ENCODE peak calls at places on chromosomes 16 and 17, in seven cellular contexts. One of them, this sample, is unnamed.

GRCh38 chr17:41975099-41976083 is 8.8 kb downstream of the CNP start:
- DNase-seq in T-cell: no peak
- DNase-seq in D341Med: no peak
- DNase-seq in cardiac fibroblast: no peak
- DNase-seq in A549: no peak
- DNase-seq in GM10248: no peak
- DNase-seq in tibial artery: peak
- DNase-seq in this sample: no peak

GRCh38 chr17:80285237-80285920 is 24.7 kb downstream of the RNF213 start:
- DNase-seq in T-cell: no peak
- DNase-seq in D341Med: no peak
- DNase-seq in cardiac fibroblast: no peak
- DNase-seq in A549: no peak
- DNase-seq in GM10248: no peak
- DNase-seq in tibial artery: no peak
- DNase-seq in this sample: no peak

GRCh38 chr17:27892542-27892865 is 661 bp downstream of the LYRM9 start:
- DNase-seq in T-cell: no peak
- DNase-seq in D341Med: no peak
- DNase-seq in cardiac fibroblast: no peak
- DNase-seq in A549: no peak
- DNase-seq in GM10248: no peak
- DNase-seq in tibial artery: no peak
- DNase-seq in this sample: no peak

GRCh38 chr16:18800674-18801196 is 614 bp downstream of the ARL6IP1 start:
- DNase-seq in T-cell: no peak
- DNase-seq in D341Med: no peak
- DNase-seq in cardiac fibroblast: peak
- DNase-seq in A549: no peak
- DNase-seq in GM10248: peak
- DNase-seq in tibial artery: no peak
- DNase-seq in this sample: no peak

GRCh38 chr16:24610421-24610765 is 71.0 kb downstream of the RBBP6 start:
- DNase-seq in T-cell: no peak
- DNase-seq in D341Med: no peak
- DNase-seq in cardiac fibroblast: peak
- DNase-seq in A549: no peak
- DNase-seq in GM10248: no peak
- DNase-seq in tibial artery: no peak
- DNase-seq in this sample: no peak

GRCh38 chr16:78789556-78789955 is 690.1 kb downstream of the WWOX start:
- DNase-seq in T-cell: no peak
- DNase-seq in D341Med: no peak
- DNase-seq in cardiac fibroblast: no peak
- DNase-seq in A549: no peak
- DNase-seq in GM10248: no peak
- DNase-seq in tibial artery: no peak
- DNase-seq in this sample: no peak

GRCh38 chr17:73654241-73654640 is 10.0 kb upstream of the SDK2 start:
- DNase-seq in T-cell: no peak
- DNase-seq in D341Med: no peak
- DNase-seq in cardiac fibroblast: no peak
- DNase-seq in A549: no peak
- DNase-seq in GM10248: no peak
- DNase-seq in tibial artery: no peak
- DNase-seq in this sample: no peak

GRCh38 chr17:18038149-18038850 is 668 bp downstream of the ATPAF2 start:
- DNase-seq in T-cell: no peak
- DNase-seq in D341Med: no peak
- DNase-seq in cardiac fibroblast: no peak
- DNase-seq in A549: no peak
- DNase-seq in GM10248: peak
- DNase-seq in tibial artery: no peak
- DNase-seq in this sample: no peak

GRCh38 chr17:68346448-68346847 is 55.2 kb downstream of the ARSG start:
- DNase-seq in T-cell: peak
- DNase-seq in D341Med: no peak
- DNase-seq in cardiac fibroblast: no peak
- DNase-seq in A549: no peak
- DNase-seq in GM10248: peak
- DNase-seq in tibial artery: no peak
- DNase-seq in this sample: no peak

GRCh38 chr17:58249270-58250133 is 11.1 kb downstream of the LPO start:
- DNase-seq in T-cell: peak
- DNase-seq in D341Med: peak
- DNase-seq in cardiac fibroblast: peak
- DNase-seq in A549: peak
- DNase-seq in GM10248: peak
- DNase-seq in tibial artery: no peak
- DNase-seq in this sample: peak

GRCh38 chr17:43906951-43907424 is 348 bp downstream of the MPP2 start:
- DNase-seq in T-cell: peak
- DNase-seq in D341Med: no peak
- DNase-seq in cardiac fibroblast: no peak
- DNase-seq in A549: no peak
- DNase-seq in GM10248: no peak
- DNase-seq in tibial artery: no peak
- DNase-seq in this sample: no peak

GRCh38 chr17:80109066-80109618 is 7.8 kb downstream of the GAA start:
- DNase-seq in T-cell: no peak
- DNase-seq in D341Med: no peak
- DNase-seq in cardiac fibroblast: no peak
- DNase-seq in A549: no peak
- DNase-seq in GM10248: no peak
- DNase-seq in tibial artery: peak
- DNase-seq in this sample: no peak

GRCh38 chr16:85529489-85530369 is 83.4 kb upstream of the GSE1 start:
- DNase-seq in T-cell: no peak
- DNase-seq in D341Med: no peak
- DNase-seq in cardiac fibroblast: no peak
- DNase-seq in A549: no peak
- DNase-seq in GM10248: no peak
- DNase-seq in tibial artery: no peak
- DNase-seq in this sample: no peak

GRCh38 chr17:79437081-79437480 is 173.8 kb downstream of the RBFOX3 start:
- DNase-seq in T-cell: no peak
- DNase-seq in D341Med: no peak
- DNase-seq in cardiac fibroblast: no peak
- DNase-seq in A549: no peak
- DNase-seq in GM10248: no peak
- DNase-seq in tibial artery: no peak
- DNase-seq in this sample: no peak

GRCh38 chr16:12509121-12509520 is 294.6 kb downstream of the CPPED1 start:
- DNase-seq in T-cell: no peak
- DNase-seq in D341Med: no peak
- DNase-seq in cardiac fibroblast: no peak
- DNase-seq in A549: no peak
- DNase-seq in GM10248: no peak
- DNase-seq in tibial artery: no peak
- DNase-seq in this sample: no peak

GRCh38 chr17:30677550-30678254 is 146.8 kb downstream of the CRLF3 start:
- DNase-seq in T-cell: no peak
- DNase-seq in D341Med: no peak
- DNase-seq in cardiac fibroblast: no peak
- DNase-seq in A549: no peak
- DNase-seq in GM10248: no peak
- DNase-seq in tibial artery: no peak
- DNase-seq in this sample: no peak

GRCh38 chr17:62995377-62995885 is 29.4 kb downstream of the TANC2 start:
- DNase-seq in T-cell: no peak
- DNase-seq in D341Med: peak
- DNase-seq in cardiac fibroblast: peak
- DNase-seq in A549: peak
- DNase-seq in GM10248: peak
- DNase-seq in tibial artery: no peak
- DNase-seq in this sample: no peak

GRCh38 chr17:76383645-76384221 is 676 bp upstream of the SPHK1 start:
- DNase-seq in T-cell: peak
- DNase-seq in D341Med: peak
- DNase-seq in cardiac fibroblast: peak
- DNase-seq in A549: peak
- DNase-seq in GM10248: peak
- DNase-seq in tibial artery: no peak
- DNase-seq in this sample: peak

GRCh38 chr16:85614338-85615013 is 1.4 kb downstream of the GSE1 start:
- DNase-seq in T-cell: no peak
- DNase-seq in D341Med: no peak
- DNase-seq in cardiac fibroblast: no peak
- DNase-seq in A549: peak
- DNase-seq in GM10248: no peak
- DNase-seq in tibial artery: no peak
- DNase-seq in this sample: no peak

GRCh38 chr17:67441052-67441738 is 64.1 kb downstream of the PITPNC1 start:
- DNase-seq in T-cell: peak
- DNase-seq in D341Med: no peak
- DNase-seq in cardiac fibroblast: peak
- DNase-seq in A549: peak
- DNase-seq in GM10248: peak
- DNase-seq in tibial artery: no peak
- DNase-seq in this sample: no peak

GRCh38 chr16:83233153-83233552 is 574.6 kb upstream of the HSBP1 start:
- DNase-seq in T-cell: no peak
- DNase-seq in D341Med: no peak
- DNase-seq in cardiac fibroblast: peak
- DNase-seq in A549: no peak
- DNase-seq in GM10248: no peak
- DNase-seq in tibial artery: no peak
- DNase-seq in this sample: no peak

GRCh38 chr17:10337976-10338375 is 34.8 kb downstream of the MYH13 start:
- DNase-seq in T-cell: no peak
- DNase-seq in D341Med: no peak
- DNase-seq in cardiac fibroblast: peak
- DNase-seq in A549: no peak
- DNase-seq in GM10248: no peak
- DNase-seq in tibial artery: no peak
- DNase-seq in this sample: no peak

GRCh38 chr17:30292490-30292858 is 730 bp upstream of the BLMH start:
- DNase-seq in T-cell: no peak
- DNase-seq in D341Med: no peak
- DNase-seq in cardiac fibroblast: no peak
- DNase-seq in A549: no peak
- DNase-seq in GM10248: no peak
- DNase-seq in tibial artery: no peak
- DNase-seq in this sample: no peak

GRCh38 chr17:68783861-68784260 is 171.3 kb downstream of the ABCA8 start:
- DNase-seq in T-cell: no peak
- DNase-seq in D341Med: no peak
- DNase-seq in cardiac fibroblast: no peak
- DNase-seq in A549: no peak
- DNase-seq in GM10248: no peak
- DNase-seq in tibial artery: no peak
- DNase-seq in this sample: no peak

GRCh38 chr17:30082807-30083206 is 33.8 kb upstream of the NSRP1 start:
- DNase-seq in T-cell: no peak
- DNase-seq in D341Med: no peak
- DNase-seq in cardiac fibroblast: no peak
- DNase-seq in A549: no peak
- DNase-seq in GM10248: no peak
- DNase-seq in tibial artery: no peak
- DNase-seq in this sample: no peak

GRCh38 chr17:82061047-82061925 is 4.3 kb downstream of the DUS1L start:
- DNase-seq in T-cell: no peak
- DNase-seq in D341Med: no peak
- DNase-seq in cardiac fibroblast: no peak
- DNase-seq in A549: no peak
- DNase-seq in GM10248: no peak
- DNase-seq in tibial artery: no peak
- DNase-seq in this sample: no peak

GRCh38 chr17:72972263-72972951 is 120.1 kb downstream of the SLC39A11 start:
- DNase-seq in T-cell: no peak
- DNase-seq in D341Med: no peak
- DNase-seq in cardiac fibroblast: no peak
- DNase-seq in A549: no peak
- DNase-seq in GM10248: no peak
- DNase-seq in tibial artery: no peak
- DNase-seq in this sample: no peak

GRCh38 chr17:75051941-75052340 is 4.9 kb downstream of the KCTD2 start:
- DNase-seq in T-cell: no peak
- DNase-seq in D341Med: no peak
- DNase-seq in cardiac fibroblast: no peak
- DNase-seq in A549: no peak
- DNase-seq in GM10248: no peak
- DNase-seq in tibial artery: peak
- DNase-seq in this sample: no peak

GRCh38 chr17:42670925-42671657 is 5.7 kb downstream of the PLEKHH3 start:
- DNase-seq in T-cell: no peak
- DNase-seq in D341Med: peak
- DNase-seq in cardiac fibroblast: no peak
- DNase-seq in A549: no peak
- DNase-seq in GM10248: no peak
- DNase-seq in tibial artery: no peak
- DNase-seq in this sample: no peak

GRCh38 chr16:79286646-79287423 is 313.7 kb downstream of the MAF start:
- DNase-seq in T-cell: no peak
- DNase-seq in D341Med: no peak
- DNase-seq in cardiac fibroblast: no peak
- DNase-seq in A549: no peak
- DNase-seq in GM10248: peak
- DNase-seq in tibial artery: peak
- DNase-seq in this sample: peak

GRCh38 chr17:54781389-54781788 is 119.3 kb upstream of the TOM1L1 start:
- DNase-seq in T-cell: no peak
- DNase-seq in D341Med: no peak
- DNase-seq in cardiac fibroblast: no peak
- DNase-seq in A549: no peak
- DNase-seq in GM10248: no peak
- DNase-seq in tibial artery: no peak
- DNase-seq in this sample: no peak

GRCh38 chr16:83952587-83952939 is 477 bp upstream of the OSGIN1 start:
- DNase-seq in T-cell: no peak
- DNase-seq in D341Med: peak
- DNase-seq in cardiac fibroblast: no peak
- DNase-seq in A549: peak
- DNase-seq in GM10248: no peak
- DNase-seq in tibial artery: no peak
- DNase-seq in this sample: no peak

GRCh38 chr16:65634291-65634690 is 512.4 kb upstream of the CDH11 start:
- DNase-seq in T-cell: no peak
- DNase-seq in D341Med: no peak
- DNase-seq in cardiac fibroblast: peak
- DNase-seq in A549: no peak
- DNase-seq in GM10248: no peak
- DNase-seq in tibial artery: no peak
- DNase-seq in this sample: no peak